ENCODE peak calls at places on chromosomes 13 and 19, in seven cellular contexts. T is hypothalamus, E is substantia nigra, G is foreskin fibroblast, S is KBM-7, L is nephron progenitor cell, K is fibroblast of the aortic adventitia. H is an unnamed sample.

GRCh38 chr19:46728693-46729339 is 11.9 kb upstream of the PRKD2 start:
- DNase-seq in S (peak), L (peak), E (peak), G (no peak), T (no peak), K (peak), H (no peak)

GRCh38 chr13:21033224-21033855 is 28.0 kb downstream of the LATS2 start:
- DNase-seq in L (no peak), E (no peak), K (peak), S (no peak), G (peak), T (peak), H (no peak)

GRCh38 chr13:43364210-43365041 is 341.0 kb downstream of the DNAJC15 start:
- DNase-seq in K (peak), S (no peak), T (no peak), G (peak), E (peak), L (no peak), H (no peak)

GRCh38 chr19:29098863-29099481 is 114.0 kb downstream of the UQCRFS1 start:
- DNase-seq in G (peak), L (no peak), E (no peak), T (peak), K (peak), S (no peak), H (peak)

GRCh38 chr13:108895220-108895704 is 265.9 kb downstream of the MYO16 start:
- DNase-seq in S (peak), K (peak), T (no peak), G (peak), L (no peak), E (no peak), H (no peak)

GRCh38 chr13:39144941-39145533 is 106.8 kb downstream of the NHLRC3 start:
- DNase-seq in K (peak), G (peak), E (peak), L (peak), S (peak), T (peak), H (no peak)

GRCh38 chr13:40063278-40063698 is 407.8 kb downstream of the COG6 start:
- DNase-seq in K (no peak), S (no peak), T (no peak), G (no peak), L (no peak), E (no peak), H (no peak)

GRCh38 chr13:32883501-32883900 is 132.7 kb upstream of the KL start:
- DNase-seq in E (peak), S (no peak), L (no peak), G (no peak), K (peak), T (no peak), H (no peak)

GRCh38 chr19:12628040-12629022 is 17.6 kb downstream of the ZNF791 start:
- DNase-seq in K (no peak), S (peak), T (no peak), G (no peak), L (no peak), E (no peak), H (no peak)

GRCh38 chr13:30395192-30396158 is 26.8 kb upstream of the UBE2L5 start:
- DNase-seq in L (peak), T (peak), S (peak), E (peak), G (peak), K (peak), H (peak)

GRCh38 chr13:71327266-71327665 is 539.7 kb downstream of the DACH1 start:
- DNase-seq in G (no peak), S (no peak), E (no peak), L (no peak), T (no peak), K (no peak), H (no peak)

GRCh38 chr19:16429066-16429758 is 42.6 kb downstream of the EPS15L1 start:
- DNase-seq in S (no peak), G (no peak), E (peak), L (no peak), T (peak), K (no peak), H (no peak)

GRCh38 chr19:31504221-31504620 is 155.0 kb upstream of the TSHZ3 start:
- DNase-seq in G (no peak), T (no peak), L (no peak), K (no peak), S (no peak), E (no peak), H (no peak)

GRCh38 chr19:6754653-6755463 is 12.4 kb downstream of the SH2D3A start:
- DNase-seq in L (no peak), S (no peak), K (no peak), E (no peak), T (no peak), G (no peak), H (no peak)

GRCh38 chr19:12544401-12544876 is 6.8 kb downstream of the ZNF564 start:
- DNase-seq in L (no peak), K (peak), T (no peak), G (no peak), E (no peak), S (peak), H (no peak)

GRCh38 chr19:36850646-36851442 is at the start of gene ZNF345:
- DNase-seq in E (peak), K (peak), T (peak), S (peak), L (peak), G (peak), H (peak)

GRCh38 chr13:111969551-111970135 is 97.3 kb upstream of the SOX1 start:
- DNase-seq in E (no peak), L (no peak), S (no peak), G (no peak), T (no peak), K (no peak), H (no peak)

GRCh38 chr13:102203718-102204117 is 198.1 kb downstream of the FGF14 start:
- DNase-seq in E (no peak), T (no peak), L (no peak), S (no peak), G (no peak), K (no peak), H (no peak)

GRCh38 chr19:18520848-18521691 is 800 bp downstream of the ELL start:
- DNase-seq in G (no peak), S (no peak), L (peak), E (no peak), T (no peak), K (no peak), H (no peak)

GRCh38 chr19:2627319-2627829 is 75.1 kb downstream of the GNG7 start:
- DNase-seq in G (peak), K (peak), T (peak), E (peak), S (no peak), L (no peak), H (peak)

GRCh38 chr19:46386996-46387712 is 26.2 kb downstream of the CCDC8 start:
- DNase-seq in T (no peak), L (no peak), S (no peak), K (no peak), E (no peak), G (no peak), H (no peak)

GRCh38 chr13:60509601-60510386 is 112.8 kb downstream of the TDRD3 start:
- DNase-seq in L (no peak), K (peak), E (no peak), G (no peak), S (no peak), T (no peak), H (no peak)

GRCh38 chr13:37476874-37477273 is 121.7 kb downstream of the POSTN start:
- DNase-seq in G (peak), E (no peak), S (no peak), L (no peak), K (peak), T (no peak), H (no peak)

GRCh38 chr13:59906413-59907027 is 257.2 kb downstream of the DIAPH3 start:
- DNase-seq in L (peak), E (peak), G (peak), T (no peak), K (peak), S (peak), H (no peak)

H was measured in thoracic aorta.